ENCODE peak calls at places on chromosomes 12 and 14, in four cellular contexts. I is PC-3, J is stomach, G is cardiac muscle cell. N is an unnamed sample.
A peak's percentile ranks its signal among the peaks of the same experiment; 100 is the strongest.

GRCh38 chr14:102362545-102363181 is at the start of the genes CINP and TECPR2:
- DNase-seq in I (peak; percentile 96), J (peak; percentile 99), G (peak; percentile 97), N (peak; percentile 97)

GRCh38 chr12:112473056-112473455 is 54.3 kb downstream of the PTPN11 start:
- DNase-seq in I (peak; percentile 9), J (no peak), G (peak; percentile 11), N (no peak)

GRCh38 chr14:56195727-56196126 is 77.5 kb downstream of the PELI2 start:
- DNase-seq in I (peak; percentile 61), J (no peak), G (peak; percentile 38), N (peak; percentile 30)

GRCh38 chr12:58233886-58234285 is 292.5 kb downstream of the ATP23 start:
- DNase-seq in I (no peak), J (no peak), G (no peak), N (no peak)

GRCh38 chr12:100229036-100229635 is 28.5 kb downstream of the ACTR6 start:
- DNase-seq in I (peak; percentile 76), J (no peak), G (peak; percentile 25), N (no peak)

GRCh38 chr14:68663385-68664076 is 129.3 kb downstream of the ZFP36L1 start:
- DNase-seq in I (no peak), J (no peak), G (peak; percentile 64), N (no peak)

GRCh38 chr14:80973918-80974317 is 18.5 kb downstream of the TSHR start:
- DNase-seq in I (no peak), J (no peak), G (no peak), N (no peak)

GRCh38 chr12:49540229-49541139 is 1.7 kb downstream of the KCNH3 start:
- DNase-seq in I (peak; percentile 65), J (no peak), G (no peak), N (no peak)

GRCh38 chr12:62794218-62794583 is 140.7 kb downstream of the PPM1H start:
- DNase-seq in I (no peak), J (no peak), G (no peak), N (no peak)

GRCh38 chr12:9760699-9761406 is at the start of gene CD69:
- DNase-seq in I (no peak), J (peak; percentile 45), G (no peak), N (no peak)

GRCh38 chr14:102209224-102209966 is 69.7 kb downstream of the WDR20 start:
- DNase-seq in I (peak; percentile 21), J (no peak), G (peak; percentile 17), N (peak; percentile 87)

GRCh38 chr12:112590281-112590680 is 171.5 kb downstream of the PTPN11 start:
- DNase-seq in I (peak; percentile 42), J (no peak), G (no peak), N (no peak)

GRCh38 chr12:95918194-95918993 is 24.0 kb downstream of the CCDC38 start:
- DNase-seq in I (peak; percentile 70), J (peak; percentile 30), G (peak; percentile 65), N (peak; percentile 15)

GRCh38 chr12:63915105-63915830 is 70.8 kb downstream of the SRGAP1 start:
- DNase-seq in I (peak; percentile 48), J (no peak), G (peak; percentile 64), N (no peak)

GRCh38 chr14:64960762-64961276 is 11.3 kb downstream of the RAB15 start:
- DNase-seq in I (no peak), J (peak; percentile 85), G (no peak), N (peak; percentile 40)

GRCh38 chr14:61625171-61625570 is 70.1 kb upstream of the HIF1A start:
- DNase-seq in I (peak; percentile 61), J (no peak), G (no peak), N (no peak)

GRCh38 chr14:31292962-31293616 is 85.5 kb upstream of the HECTD1 start:
- DNase-seq in I (no peak), J (no peak), G (no peak), N (no peak)

GRCh38 chr12:15689751-15690191 is 99.4 kb downstream of the EPS8 start:
- DNase-seq in I (peak; percentile 59), J (no peak), G (no peak), N (no peak)
- H3K4me3 ChIP-seq in I (no peak overlapping the region), J (no peak overlapping the region), G (no peak overlapping the region), N (no peak overlapping the region)

GRCh38 chr14:35408026-35408425 is 3.5 kb upstream of the NFKBIA start:
- DNase-seq in I (no peak), J (no peak), G (no peak), N (no peak)

GRCh38 chr14:35412281-35413057 is 7.9 kb upstream of the NFKBIA start:
- DNase-seq in I (no peak), J (no peak), G (no peak), N (no peak)

GRCh38 chr14:35406811-35407630 is 2.5 kb upstream of the NFKBIA start:
- DNase-seq in I (peak; percentile 90), J (no peak), G (peak; percentile 75), N (no peak)

GRCh38 chr14:35410858-35411257 is 6.3 kb upstream of the NFKBIA start:
- DNase-seq in I (no peak), J (no peak), G (no peak), N (no peak)

GRCh38 chr14:35409595-35409994 is 5.0 kb upstream of the NFKBIA start:
- DNase-seq in I (no peak), J (no peak), G (no peak), N (no peak)
- H3K36me3 ChIP-seq in I (no peaks in the 10 kb centered on the region), J (no peaks in the 10 kb centered on the region), G (no peaks in the 10 kb centered on the region), N (no peaks in the 10 kb centered on the region)

DNA sequence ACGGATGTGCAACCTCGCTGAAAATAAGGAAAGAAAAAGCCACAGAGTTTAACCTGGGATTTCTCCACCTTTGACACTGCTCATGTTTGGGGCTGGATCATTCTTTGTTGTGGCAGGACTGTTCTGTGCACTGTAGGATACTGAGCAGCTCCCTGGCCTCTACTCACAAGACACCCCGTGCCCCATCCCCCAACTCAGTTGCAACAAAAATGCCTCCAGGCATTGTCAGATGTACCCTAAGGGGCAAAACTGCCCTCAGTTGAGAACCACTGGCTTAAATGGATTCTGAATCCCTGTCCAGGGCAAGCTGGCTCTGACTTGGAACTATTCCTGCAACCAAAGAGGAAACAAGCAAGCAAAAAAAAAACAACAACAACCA is 2.1 kb downstream of the GLTP start:
- DNase-seq in I (no peak), J (no peak), G (no peak), N (no peak)
- H3K9me3 ChIP-seq in I (no peaks in the 10 kb centered on the region), J (no peaks in the 10 kb centered on the region), G (no peaks in the 10 kb centered on the region), N (no peaks in the 10 kb centered on the region)

DNA sequence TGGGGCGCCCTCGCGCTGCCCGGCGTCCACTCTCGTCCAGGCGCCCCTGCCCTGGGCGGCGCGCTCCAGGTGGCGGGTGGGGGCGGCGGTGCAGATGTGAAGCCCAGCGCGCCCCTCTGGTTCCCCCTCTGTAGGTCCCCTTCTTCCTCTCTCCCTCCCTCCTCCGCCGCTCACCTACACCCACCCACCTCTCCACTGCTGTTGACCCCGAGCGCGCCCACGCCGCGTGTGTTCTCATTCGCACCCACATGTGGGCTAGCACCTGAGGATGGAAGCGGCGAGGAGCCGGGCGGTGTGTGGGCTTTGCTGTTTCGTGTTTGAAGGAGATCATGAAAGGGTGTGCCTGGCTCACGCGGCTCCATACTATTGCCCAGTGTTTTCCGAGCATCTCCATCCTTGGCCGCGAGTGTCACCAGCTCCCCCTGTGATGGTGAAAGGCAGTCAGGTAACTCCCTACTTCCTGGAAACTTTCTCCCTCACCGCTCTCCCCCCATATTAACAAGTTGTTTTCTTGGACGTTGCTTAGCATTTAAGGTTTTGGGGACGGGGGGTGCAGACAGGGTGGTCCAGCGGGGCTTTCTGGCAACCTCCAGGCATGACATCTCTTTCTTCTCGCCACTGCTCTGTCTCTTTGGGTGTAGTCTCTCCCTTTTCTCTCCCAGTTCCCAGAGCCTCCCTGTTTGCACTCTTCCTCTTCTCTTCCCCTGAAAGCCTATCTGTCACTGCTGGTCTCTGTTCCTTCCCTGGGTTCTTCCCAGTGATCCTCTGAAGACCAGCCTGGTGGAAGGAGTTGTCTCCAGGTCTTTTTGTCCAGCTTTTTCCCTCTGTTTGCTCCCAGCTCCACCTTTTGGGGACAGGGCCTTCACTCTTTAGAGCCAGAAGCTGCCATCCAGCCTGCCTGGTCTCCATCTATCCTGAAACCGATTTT is 1.6 kb downstream of the CACNA1C start:
- DNase-seq in I (no peak), J (no peak), G (peak; percentile 23), N (no peak)
- H3K4me3 ChIP-seq in I (no peak overlapping the region), J (peak overlapping the region; percentile 63), G (peak overlapping the region; percentile 64), N (peak overlapping the region; percentile 34)

GRCh38 chr14:60197629-60198318 is 32.6 kb upstream of the DHRS7 start:
- DNase-seq in I (peak; percentile 96), J (no peak), G (no peak), N (no peak)

GRCh38 chr14:60195179-60195810 is 30.1 kb upstream of the DHRS7 start:
- DNase-seq in I (no peak), J (no peak), G (no peak), N (no peak)

GRCh38 chr14:60199321-60199720 is 34.1 kb upstream of the DHRS7 start:
- DNase-seq in I (no peak), J (no peak), G (no peak), N (no peak)

DNA sequence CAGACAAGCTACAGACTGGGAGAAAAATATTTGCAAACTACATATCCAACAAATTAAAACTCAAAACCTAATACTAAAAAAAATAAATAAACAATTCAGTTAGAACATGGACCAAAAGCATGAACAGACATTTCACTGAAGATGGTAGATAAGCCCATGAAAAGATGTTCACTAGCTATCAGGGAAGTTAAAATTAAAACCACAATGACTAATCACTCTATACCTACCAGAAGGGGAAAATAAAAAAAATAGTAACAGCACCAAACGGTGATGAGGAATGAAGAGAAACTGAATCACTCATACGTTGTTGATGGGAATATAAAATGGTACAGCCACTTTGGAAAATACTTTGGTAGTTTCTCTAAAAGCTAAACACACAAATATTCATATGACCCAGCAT is 31.1 kb upstream of the DHRS7 start:
- DNase-seq in I (peak; percentile 71), J (no peak), G (no peak), N (no peak)
- H3K36me3 ChIP-seq in I (no peaks in the 10 kb centered on the region), J (no peaks in the 10 kb centered on the region), G (no peaks in the 10 kb centered on the region), N (no peaks in the 10 kb centered on the region)